ENCODE peak calls at places on chromosomes 7 and 10, in four cellular contexts. G, J, X and P are unnamed samples.

GRCh38 chr7:131849472-131849871 is 293.0 kb upstream of the PODXL start:
- DNase-seq in X (no peak), G (no peak), J (no peak), P (no peak)

GRCh38 chr7:134140889-134141867 is 14.0 kb downstream of the LRGUK start:
- DNase-seq in G (peak; percentile 34), J (peak; percentile 66), X (peak; percentile 71), P (peak; percentile 2)

GRCh38 chr10:111789821-111790220 is 393.7 kb downstream of the GPAM start:
- DNase-seq in X (no peak), G (no peak), J (no peak), P (no peak)

GRCh38 chr7:136726460-136726859 is 142.0 kb upstream of the CHRM2 start:
- DNase-seq in X (no peak), J (no peak), G (no peak), P (no peak)

GRCh38 chr7:46713868-46714596 is 793.0 kb upstream of the IGFBP3 start:
- DNase-seq in X (no peak), G (no peak), J (no peak), P (no peak)

GRCh38 chr7:23332881-23333612 is 33.9 kb downstream of the MALSU1 start:
- DNase-seq in X (no peak), G (no peak), J (no peak), P (no peak)

GRCh38 chr10:131090761-131091661 is 220.5 kb downstream of the TCERG1L start:
- DNase-seq in G (no peak), J (no peak), X (no peak), P (peak; percentile 54)

GRCh38 chr7:156668130-156668741 is 27.7 kb downstream of the RNF32 start:
- DNase-seq in X (no peak), J (no peak), G (no peak), P (no peak)

GRCh38 chr7:155951554-155952158 is 139.4 kb upstream of the SHH start:
- DNase-seq in G (no peak), X (peak; percentile 1), J (no peak), P (no peak)

GRCh38 chr7:106177738-106178592 is 65.9 kb upstream of the SYPL1 start:
- DNase-seq in G (no peak), J (no peak), X (no peak), P (no peak)

GRCh38 chr10:74766501-74766900 is 59.9 kb upstream of the KAT6B start:
- DNase-seq in J (no peak), G (no peak), X (no peak), P (no peak)

GRCh38 chr7:38512704-38513103 is 118.5 kb downstream of the AMPH start:
- DNase-seq in X (no peak), G (no peak), J (no peak), P (no peak)

GRCh38 chr7:15397159-15397550 is 164.7 kb downstream of the AGMO start:
- DNase-seq in G (no peak), X (no peak), J (no peak), P (no peak)

GRCh38 chr7:101728888-101729883 is 88.2 kb upstream of the CUX1 start:
- DNase-seq in J (peak; percentile 91), G (no peak), X (no peak), P (no peak)

GRCh38 chr10:28940158-28940888 is 263.0 kb downstream of the BAMBI start:
- DNase-seq in G (no peak), J (no peak), X (no peak), P (no peak)

GRCh38 chr7:26156454-26157365 is 4.7 kb downstream of the NFE2L3 start:
- DNase-seq in X (no peak), J (peak; percentile 76), G (no peak), P (no peak)

GRCh38 chr10:76329891-76330575 is 898.6 kb downstream of the LRMDA start:
- DNase-seq in X (no peak), J (no peak), G (no peak), P (no peak)

GRCh38 chr10:84706875-84707274 is 378.5 kb downstream of the CCSER2 start:
- DNase-seq in J (no peak), G (no peak), X (no peak), P (no peak)

GRCh38 chr7:29976673-29977072 is 12.9 kb downstream of the SCRN1 start:
- DNase-seq in X (no peak), G (no peak), J (no peak), P (no peak)

GRCh38 chr10:22054946-22055345 is 51.4 kb upstream of the DNAJC1 start:
- DNase-seq in X (no peak), G (no peak), J (no peak), P (no peak)

GRCh38 chr7:122944682-122945303 is 50.7 kb downstream of the TAS2R16 start:
- DNase-seq in G (no peak), J (no peak), X (no peak), P (no peak)

GRCh38 chr7:18473119-18473518 is 22.4 kb upstream of the HDAC9 start:
- DNase-seq in X (no peak), G (no peak), J (no peak), P (no peak)

GRCh38 chr7:157136372-157136771 is 2.4 kb upstream of the UBE3C start:
- DNase-seq in J (peak; percentile 45), G (no peak), X (no peak), P (peak; percentile 42)

GRCh38 chr7:7628476-7628875 is 12.1 kb upstream of the UMAD1 start:
- DNase-seq in J (no peak), G (no peak), X (no peak), P (no peak)

GRCh38 chr10:26662864-26663263 is 34.6 kb upstream of the PDSS1 start:
- DNase-seq in X (no peak), G (no peak), J (no peak), P (no peak)

GRCh38 chr7:132739271-132739955 is 163.1 kb upstream of the PLXNA4 start:
- DNase-seq in G (no peak), J (no peak), X (no peak), P (no peak)

GRCh38 chr10:12241810-12242529 is 46.0 kb downstream of the CDC123 start:
- DNase-seq in X (no peak), G (no peak), J (no peak), P (no peak)

GRCh38 chr10:14604181-14605142 is 170.2 kb downstream of the FAM107B start:
- DNase-seq in X (peak; percentile 85), J (no peak), G (peak; percentile 56), P (peak; percentile 50)

GRCh38 chr7:44162179-44162578 is 21.0 kb upstream of the MYL7 start:
- DNase-seq in G (no peak), J (no peak), X (no peak), P (no peak)

GRCh38 chr10:60257767-60258428 is 131.8 kb downstream of the ANK3 start:
- DNase-seq in J (no peak), X (no peak), G (no peak), P (no peak)

GRCh38 chr10:62491597-62491996 is 117.4 kb downstream of the ZNF365 start:
- DNase-seq in J (no peak), G (no peak), X (no peak), P (no peak)

GRCh38 chr10:46033602-46034011 is 3.2 kb upstream of the NCOA4 start:
- DNase-seq in X (peak; percentile 25), J (peak; percentile 13), G (no peak), P (no peak)

GRCh38 chr7:20301311-20301939 is 29.3 kb upstream of the ITGB8 start:
- DNase-seq in J (peak; percentile 41), X (no peak), G (no peak), P (no peak)

GRCh38 chr7:28686418-28686800 is 271.7 kb downstream of the TRIL start:
- DNase-seq in X (peak; percentile 22), G (no peak), J (peak; percentile 58), P (no peak)

GRCh38 chr10:112793197-112793921 is 156.7 kb upstream of the TCF7L2 start:
- DNase-seq in G (no peak), X (no peak), J (no peak), P (no peak)

GRCh38 chr10:118342638-118343020 is 505 bp upstream of the FAM204A start:
- DNase-seq in G (no peak), X (no peak), J (peak; percentile 53), P (no peak)

GRCh38 chr7:28747404-28747803 is 210.7 kb downstream of the TRIL start:
- DNase-seq in J (no peak), G (no peak), X (no peak), P (no peak)